ENCODE peak calls at places on chromosomes 4 and X, in four cellular contexts. One of them, this sample, is unnamed.

GRCh38 chr4:117085185-117085701 is at the start of gene TRAM1L1:
- DNase-seq in HCT116: no peak
- DNase-seq in K562: peak; percentile 56
- DNase-seq in HepG2: peak; percentile 30
- DNase-seq in this sample: peak; percentile 92

GRCh38 chrX:55640854-55641253 is 17.7 kb downstream of the FOXR2 start:
- DNase-seq in HepG2: no peak
- DNase-seq in HCT116: no peak
- DNase-seq in K562: no peak
- DNase-seq in this sample: no peak

GRCh38 chrX:153445856-153446635 is at the start of gene TREX2:
- DNase-seq in HepG2: no peak
- DNase-seq in HCT116: no peak
- DNase-seq in K562: no peak
- DNase-seq in this sample: no peak

GRCh38 chr4:149175549-149175948 is 640.1 kb downstream of the IQCM start:
- DNase-seq in HCT116: no peak
- DNase-seq in HepG2: no peak
- DNase-seq in K562: no peak
- DNase-seq in this sample: no peak

GRCh38 chr4:141131738-141132688 is 1.3 kb downstream of the RNF150 start:
- DNase-seq in HepG2: no peak
- DNase-seq in K562: no peak
- DNase-seq in HCT116: no peak
- DNase-seq in this sample: no peak

GRCh38 chr4:807792-808191 is 18.1 kb downstream of the CPLX1 start:
- DNase-seq in HepG2: no peak
- DNase-seq in K562: no peak
- DNase-seq in HCT116: no peak
- DNase-seq in this sample: no peak

GRCh38 chrX:103330601-103331397 is 760 bp downstream of the TCEAL7 start:
- DNase-seq in HCT116: no peak
- DNase-seq in HepG2: no peak
- DNase-seq in K562: no peak
- DNase-seq in this sample: peak; percentile 56

GRCh38 chr4:118282692-118283091 is 70.1 kb downstream of the PRSS12 start:
- DNase-seq in HepG2: peak; percentile 33
- DNase-seq in HCT116: no peak
- DNase-seq in K562: peak; percentile 43
- DNase-seq in this sample: no peak

GRCh38 chr4:915595-915994 is 16.5 kb downstream of the GAK start:
- DNase-seq in K562: no peak
- DNase-seq in HepG2: no peak
- DNase-seq in HCT116: no peak
- DNase-seq in this sample: no peak

GRCh38 chr4:189036906-189037305 is 897.7 kb downstream of the TRIML1 start:
- DNase-seq in HepG2: no peak
- DNase-seq in K562: no peak
- DNase-seq in HCT116: no peak
- DNase-seq in this sample: no peak

GRCh38 chrX:120795301-120795700 is 80.4 kb downstream of the CT47B1 start:
- DNase-seq in HCT116: no peak
- DNase-seq in HepG2: no peak
- DNase-seq in K562: no peak
- DNase-seq in this sample: no peak

GRCh38 chrX:48957477-48957826 is at the start of gene OTUD5:
- DNase-seq in HepG2: peak; percentile 39
- DNase-seq in HCT116: no peak
- DNase-seq in K562: peak; percentile 85
- DNase-seq in this sample: peak; percentile 94

GRCh38 chr4:128715616-128716015 is 93.9 kb upstream of the JADE1 start:
- DNase-seq in K562: no peak
- DNase-seq in HCT116: no peak
- DNase-seq in HepG2: no peak
- DNase-seq in this sample: no peak

GRCh38 chr4:127162741-127163140 is 470.0 kb upstream of the INTU start:
- DNase-seq in K562: no peak
- DNase-seq in HCT116: no peak
- DNase-seq in HepG2: no peak
- DNase-seq in this sample: no peak

GRCh38 chr4:183738081-183738673 is 79.1 kb downstream of the TRAPPC11 start:
- DNase-seq in HCT116: no peak
- DNase-seq in K562: no peak
- DNase-seq in HepG2: no peak
- DNase-seq in this sample: no peak

GRCh38 chr4:89247951-89248350 is 59.6 kb downstream of the GPRIN3 start:
- DNase-seq in K562: no peak
- DNase-seq in HepG2: no peak
- DNase-seq in HCT116: no peak
- DNase-seq in this sample: no peak

GRCh38 chr4:163548481-163549243 is 54.2 kb downstream of the TMA16 start:
- DNase-seq in HepG2: peak; percentile 37
- DNase-seq in HCT116: no peak
- DNase-seq in K562: peak; percentile 49
- DNase-seq in this sample: peak; percentile 52

GRCh38 chr4:112288455-112288854 is 2.8 kb upstream of the TIFA start:
- DNase-seq in K562: no peak
- DNase-seq in HepG2: no peak
- DNase-seq in HCT116: no peak
- DNase-seq in this sample: no peak

GRCh38 chrX:136126371-136126770 is 21.0 kb upstream of the FHL1 start:
- DNase-seq in K562: no peak
- DNase-seq in HepG2: no peak
- DNase-seq in HCT116: no peak
- DNase-seq in this sample: no peak

GRCh38 chr4:174157106-174157607 is 126.3 kb downstream of the FBXO8 start:
- DNase-seq in K562: peak; percentile 91
- DNase-seq in HCT116: no peak
- DNase-seq in HepG2: no peak
- DNase-seq in this sample: no peak

GRCh38 chr4:122855491-122855890 is 28.9 kb downstream of the FGF2 start:
- DNase-seq in HCT116: no peak
- DNase-seq in HepG2: no peak
- DNase-seq in K562: no peak
- DNase-seq in this sample: no peak

GRCh38 chrX:81301877-81302276 is 100.0 kb downstream of the SH3BGRL start:
- DNase-seq in HepG2: no peak
- DNase-seq in K562: no peak
- DNase-seq in HCT116: no peak
- DNase-seq in this sample: no peak

GRCh38 chr4:7938513-7939376 is 916 bp downstream of the AFAP1 start:
- DNase-seq in K562: no peak
- DNase-seq in HCT116: no peak
- DNase-seq in HepG2: no peak
- DNase-seq in this sample: peak; percentile 77

GRCh38 chr4:8688041-8688907 is 95.7 kb downstream of the CPZ start:
- DNase-seq in K562: peak; percentile 51
- DNase-seq in HepG2: no peak
- DNase-seq in HCT116: peak; percentile 19
- DNase-seq in this sample: peak; percentile 86

DNA sequence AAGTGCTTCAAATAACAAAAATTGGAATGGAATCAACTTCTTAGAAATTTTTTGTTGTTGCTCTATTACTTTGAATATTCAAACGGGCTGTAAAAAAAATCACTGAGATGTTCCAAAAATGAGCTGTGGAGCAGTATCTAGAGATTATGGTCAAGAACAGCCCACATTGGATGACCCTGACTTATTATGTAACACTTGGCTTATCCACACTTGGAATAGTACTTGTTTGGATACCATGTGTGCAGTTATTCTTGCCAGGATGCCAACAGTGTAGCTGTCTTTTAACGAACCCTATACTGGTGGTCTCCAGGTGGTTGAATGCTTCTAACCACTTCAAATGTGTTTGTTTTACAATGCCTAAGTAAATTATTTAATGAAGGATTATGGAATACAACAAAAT is 64.9 kb upstream of the CAMK2D start:
- DNase-seq in HCT116: no peak
- DNase-seq in K562: no peak
- DNase-seq in HepG2: no peak
- DNase-seq in this sample: no peak
- TF ChIP-seq ELF1 in HCT116: no peak
- TF ChIP-seq ELF1 in K562: no peak
- TF ChIP-seq ELF1 in HepG2: no peak
- TF ChIP-seq ELF1 in this sample: no peak

DNA sequence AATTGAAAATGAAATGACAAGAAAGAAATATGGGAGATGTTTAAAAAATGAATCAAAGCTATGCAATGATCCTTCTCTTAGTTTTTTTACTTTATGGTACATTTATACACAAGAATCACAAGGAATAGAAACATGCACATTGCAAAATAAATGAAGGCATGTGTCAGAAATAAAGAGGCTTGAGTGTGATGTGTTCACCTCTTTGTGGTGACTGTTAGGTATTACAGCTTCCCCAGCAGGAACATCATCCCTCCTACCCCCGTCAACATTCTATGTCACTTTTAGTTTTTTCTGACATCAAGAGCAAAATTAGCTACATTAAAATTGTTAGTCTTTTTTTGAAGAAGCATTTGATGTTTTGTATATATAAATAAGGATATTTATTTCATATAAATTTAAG is 214.8 kb downstream of the SLC4A4 start:
- DNase-seq in HCT116: peak; percentile 10
- DNase-seq in K562: peak; percentile 9
- DNase-seq in HepG2: no peak
- DNase-seq in this sample: peak; percentile 0
- TF ChIP-seq ELF1 in HCT116: no peak
- TF ChIP-seq ELF1 in K562: no peak
- TF ChIP-seq ELF1 in HepG2: no peak
- TF ChIP-seq ELF1 in this sample: no peak

GRCh38 chr4:4866124-4866832 is 6.8 kb downstream of the MSX1 start:
- DNase-seq in K562: no peak
- DNase-seq in HCT116: no peak
- DNase-seq in HepG2: no peak
- DNase-seq in this sample: peak; percentile 79
- TF ChIP-seq ELF1 in K562: no peak
- TF ChIP-seq ELF1 in HCT116: no peak
- TF ChIP-seq ELF1 in HepG2: no peak
- TF ChIP-seq ELF1 in this sample: no peak

DNA sequence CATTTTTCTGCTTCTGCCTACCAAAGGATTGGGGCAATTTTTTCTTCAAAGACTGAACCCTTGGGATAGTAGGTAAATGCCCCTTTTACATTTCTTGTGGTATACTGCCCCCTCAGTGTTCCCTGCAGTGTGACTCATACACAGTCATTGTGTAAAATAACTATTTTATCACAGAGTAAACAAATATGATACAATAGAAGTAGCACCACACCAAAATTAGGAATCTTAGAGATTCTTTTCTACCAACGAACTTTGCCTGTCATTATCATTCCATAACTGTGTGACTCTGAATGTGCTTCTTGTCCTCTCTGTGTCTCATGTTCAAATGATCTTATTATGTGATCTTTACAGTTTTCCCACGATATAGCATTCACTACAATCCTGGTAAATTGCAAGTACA is 517.0 kb downstream of the ZIC3 start:
- DNase-seq in HCT116: no peak
- DNase-seq in HepG2: no peak
- DNase-seq in K562: no peak
- DNase-seq in this sample: no peak
- TF ChIP-seq ELF1 in HCT116: no peak
- TF ChIP-seq ELF1 in HepG2: no peak
- TF ChIP-seq ELF1 in K562: no peak
- TF ChIP-seq ELF1 in this sample: no peak

GRCh38 chrX:43878902-43879526 is 3.2 kb downstream of the MAOB start:
- DNase-seq in HepG2: no peak
- DNase-seq in K562: no peak
- DNase-seq in HCT116: no peak
- DNase-seq in this sample: no peak
- TF ChIP-seq ELF1 in HepG2: no peak
- TF ChIP-seq ELF1 in K562: no peak
- TF ChIP-seq ELF1 in HCT116: no peak
- TF ChIP-seq ELF1 in this sample: no peak

GRCh38 chr4:80125252-80126177 is 52.5 kb upstream of the ANTXR2 start:
- DNase-seq in K562: peak; percentile 76
- DNase-seq in HCT116: peak; percentile 18
- DNase-seq in HepG2: no peak
- DNase-seq in this sample: no peak
- TF ChIP-seq ELF1 in K562: no peak
- TF ChIP-seq ELF1 in HCT116: no peak
- TF ChIP-seq ELF1 in HepG2: no peak
- TF ChIP-seq ELF1 in this sample: no peak

GRCh38 chr4:40585201-40585789 is 44.4 kb downstream of the RBM47 start:
- DNase-seq in K562: no peak
- DNase-seq in HCT116: no peak
- DNase-seq in HepG2: no peak
- DNase-seq in this sample: no peak
- TF ChIP-seq ELF1 in K562: no peak
- TF ChIP-seq ELF1 in HCT116: no peak
- TF ChIP-seq ELF1 in HepG2: no peak
- TF ChIP-seq ELF1 in this sample: no peak